ENCODE peak calls at places on chromosomes 16 and 17, in eight cellular contexts. V is activated CD8-positive, alpha-beta T cell treated with anti-CD3 and anti-CD28 coated beads, Interleukin-2, amount 10 ng/mL, durations not matched to agents 7 days and 5 days; I is activated CD8-positive, alpha-beta memory T cell treated with anti-CD3 and anti-CD28 coated beads, Interleukin-2, amount 50 U/mL, for 48 hours; X is iris pigment epithelial cell; S is stimulated activated CD8-positive, alpha-beta memory T cell treated with anti-CD3 and anti-CD28 coated beads, Interleukin-12 subunit alpha, Interleukin-12 subunit beta, amount 100 ng/mL, for 1 hour; Q is ELF-1; C is nucleus accumbens; W is activated T-cell treated with anti-CD3 and anti-CD28 coated beads, Interleukin-2, amount 50 U/mL, for 72 hours. B is an unnamed sample.

GRCh38 chr16:10523025-10523424 is 57.4 kb downstream of the EMP2 start:
- DNase-seq in V (no peak), I (no peak), X (no peak), S (no peak), Q (no peak), C (no peak), W (no peak), B (no peak)

GRCh38 chr17:78903101-78903779 is at the start of gene CEP295NL:
- DNase-seq in V (no peak), I (no peak), X (peak; percentile 55), S (no peak), Q (peak; percentile 63), C (peak; percentile 42), W (peak; percentile 44), B (peak; percentile 28)

GRCh38 chr17:5464717-5465507 is 3.9 kb downstream of the DHX33 start:
- DNase-seq in V (no peak), I (no peak), X (no peak), S (no peak), Q (no peak), C (no peak), W (no peak), B (no peak)

GRCh38 chr16:79988721-79989220 is 388.2 kb upstream of the MAF start:
- DNase-seq in V (no peak), I (no peak), X (peak; percentile 43), S (no peak), Q (no peak), C (no peak), W (no peak), B (no peak)

GRCh38 chr17:34139996-34140395 is 115.1 kb upstream of the CCL2 start:
- DNase-seq in V (no peak), I (no peak), X (no peak), S (no peak), Q (no peak), C (no peak), W (no peak), B (no peak)

GRCh38 chr17:51794466-51794865 is 364.0 kb downstream of the CA10 start:
- DNase-seq in V (no peak), I (no peak), X (no peak), S (no peak), Q (no peak), C (no peak), W (no peak), B (no peak)

GRCh38 chr17:6489016-6489550 is 44.8 kb downstream of the PIMREG start:
- DNase-seq in V (no peak), I (no peak), X (no peak), S (no peak), Q (no peak), C (no peak), W (no peak), B (no peak)

GRCh38 chr16:58011652-58012051 is 10.4 kb downstream of the USB1 start:
- DNase-seq in V (no peak), I (no peak), X (peak; percentile 78), S (no peak), Q (peak; percentile 64), C (no peak), W (no peak), B (no peak)

GRCh38 chr16:24825696-24826095 is 20.1 kb upstream of the SLC5A11 start:
- DNase-seq in V (no peak), I (no peak), X (no peak), S (no peak), Q (no peak), C (no peak), W (no peak), B (no peak)

GRCh38 chr17:10713336-10713735 is 15.9 kb downstream of the ADPRM start:
- DNase-seq in V (no peak), I (no peak), X (peak; percentile 64), S (no peak), Q (no peak), C (no peak), W (no peak), B (no peak)

GRCh38 chr17:82437325-82437668 is 13.3 kb downstream of the CYBC1 start:
- DNase-seq in V (no peak), I (no peak), X (no peak), S (no peak), Q (no peak), C (no peak), W (no peak), B (no peak)

GRCh38 chr16:85238233-85238647 is 126.0 kb upstream of the CIBAR2 start:
- DNase-seq in V (no peak), I (no peak), X (peak; percentile 88), S (no peak), Q (peak; percentile 79), C (peak; percentile 22), W (no peak), B (no peak)

GRCh38 chr17:40281663-40282062 is 6.0 kb upstream of the CDC6 start:
- DNase-seq in V (no peak), I (no peak), X (no peak), S (no peak), Q (peak; percentile 57), C (no peak), W (no peak), B (no peak)

GRCh38 chr16:88535181-88535856 is 34.9 kb upstream of the ZC3H18 start:
- DNase-seq in V (no peak), I (no peak), X (no peak), S (no peak), Q (no peak), C (no peak), W (no peak), B (no peak)

GRCh38 chr17:3961564-3962047 is 2.6 kb downstream of the ATP2A3 start:
- DNase-seq in V (peak; percentile 58), I (no peak), X (no peak), S (no peak), Q (peak; percentile 33), C (no peak), W (peak; percentile 29), B (no peak)

GRCh38 chr16:23367564-23367963 is 65.5 kb downstream of the SCNN1B start:
- DNase-seq in V (no peak), I (no peak), X (no peak), S (no peak), Q (no peak), C (no peak), W (no peak), B (no peak)

GRCh38 chr17:15124746-15125145 is 140.4 kb downstream of the PMP22 start:
- DNase-seq in V (no peak), I (no peak), X (no peak), S (no peak), Q (no peak), C (no peak), W (no peak), B (no peak)

GRCh38 chr17:31631759-31632158 is 227.3 kb downstream of the COPRS start:
- DNase-seq in V (no peak), I (peak; percentile 7), X (no peak), S (no peak), Q (no peak), C (no peak), W (no peak), B (no peak)

GRCh38 chr17:72110953-72111339 is 9.9 kb upstream of the SOX9 start:
- DNase-seq in V (no peak), I (no peak), X (no peak), S (no peak), Q (no peak), C (no peak), W (no peak), B (no peak)

GRCh38 chr17:41211845-41212466 is 14.5 kb upstream of the KRTAP9-2 start:
- DNase-seq in V (no peak), I (no peak), X (peak; percentile 47), S (no peak), Q (no peak), C (no peak), W (no peak), B (no peak)

GRCh38 chr17:8226536-8227237 is 16.3 kb upstream of the AURKB start:
- DNase-seq in V (peak; percentile 46), I (peak; percentile 88), X (peak; percentile 84), S (no peak), Q (peak; percentile 97), C (peak; percentile 79), W (peak; percentile 45), B (peak; percentile 76)

GRCh38 chr16:56610017-56610608 is 1.7 kb downstream of the MT2A start:
- DNase-seq in V (peak; percentile 65), I (peak; percentile 84), X (peak; percentile 98), S (peak; percentile 53), Q (peak; percentile 70), C (no peak), W (peak; percentile 90), B (no peak)

GRCh38 chr16:14628806-14629611 is 1.1 kb downstream of the PARN start:
- DNase-seq in V (peak; percentile 43), I (no peak), X (no peak), S (no peak), Q (peak; percentile 54), C (no peak), W (peak; percentile 1), B (no peak)

GRCh38 chr16:52532384-52532783 is 14.6 kb downstream of the TOX3 start:
- DNase-seq in V (no peak), I (no peak), X (no peak), S (no peak), Q (no peak), C (no peak), W (no peak), B (no peak)

GRCh38 chr17:69477204-69477899 is 62.9 kb downstream of the MAP2K6 start:
- DNase-seq in V (no peak), I (no peak), X (no peak), S (no peak), Q (no peak), C (no peak), W (no peak), B (no peak)

GRCh38 chr16:68752602-68753001 is 15.5 kb downstream of the CDH1 start:
- DNase-seq in V (peak; percentile 49), I (peak; percentile 67), X (no peak), S (peak; percentile 9), Q (no peak), C (no peak), W (peak; percentile 79), B (no peak)

GRCh38 chr17:76597156-76598003 is 11.7 kb upstream of the ST6GALNAC2 start:
- DNase-seq in V (no peak), I (no peak), X (no peak), S (no peak), Q (no peak), C (no peak), W (no peak), B (no peak)

GRCh38 chr16:83929811-83930555 is 23.1 kb upstream of the OSGIN1 start:
- DNase-seq in V (no peak), I (no peak), X (no peak), S (no peak), Q (no peak), C (no peak), W (no peak), B (no peak)

GRCh38 chr16:81367821-81368220 is 53.1 kb downstream of the GAN start:
- DNase-seq in V (no peak), I (no peak), X (no peak), S (no peak), Q (no peak), C (no peak), W (no peak), B (no peak)

GRCh38 chr17:72122668-72123495 is 2.1 kb downstream of the SOX9 start:
- DNase-seq in V (no peak), I (peak; percentile 53), X (peak; percentile 54), S (no peak), Q (peak; percentile 44), C (no peak), W (no peak), B (no peak)

GRCh38 chr16:55543470-55543869 is 23.0 kb upstream of the CAPNS2 start:
- DNase-seq in V (no peak), I (no peak), X (peak; percentile 34), S (no peak), Q (no peak), C (no peak), W (no peak), B (no peak)

B was measured in heart left ventricle.